ENCODE peak calls at places on chromosomes 4 and X, in five cellular contexts. F is lower leg skin, M is fibroblast of the aortic adventitia, R is left ventricle myocardium inferior, A is fibroblast of mammary gland. V is an unnamed sample.

GRCh38 chr4:123114915-123115756 is 192.7 kb upstream of the NUDT6 start:
- DNase-seq in F (no peak), R (no peak), A (no peak), M (no peak), V (no peak)

GRCh38 chrX:150236304-150236703 is 126.8 kb upstream of the MAMLD1 start:
- DNase-seq in A (peak; percentile 54), F (peak; percentile 52), R (no peak), M (no peak), V (no peak)

GRCh38 chr4:56803473-56803872 is 18.0 kb downstream of the SPINK2 start:
- DNase-seq in A (no peak), M (no peak), F (no peak), R (no peak), V (no peak)

GRCh38 chr4:110622841-110623709 is at the start of gene PITX2:
- DNase-seq in A (peak; percentile 96), R (peak; percentile 74), F (peak; percentile 97), M (peak; percentile 74), V (peak; percentile 57)

GRCh38 chr4:163493643-163494359 is 689 bp upstream of the TMA16 start:
- DNase-seq in M (no peak), F (peak; percentile 86), A (no peak), R (peak; percentile 28), V (peak; percentile 21)

GRCh38 chr4:150906987-150907633 is 108.0 kb downstream of the LRBA start:
- DNase-seq in M (peak; percentile 15), R (no peak), A (peak; percentile 12), F (no peak), V (no peak)

GRCh38 chr4:134144337-134144736 is 57.3 kb downstream of the PABPC4L start:
- DNase-seq in R (no peak), F (no peak), M (no peak), A (no peak), V (no peak)

GRCh38 chr4:113744667-113745241 is 16.8 kb downstream of the CAMK2D start:
- DNase-seq in A (no peak), F (no peak), R (no peak), M (no peak), V (no peak)